ENCODE peak calls at places on chromosomes 1 and 21, in five cellular contexts. X, H, L, V and F are unnamed samples.

GRCh38 chr1:181391297-181391905 is 91.9 kb upstream of the CACNA1E start:
- DNase-seq in X (no peak), H (no peak), L (no peak), V (no peak), F (no peak)

GRCh38 chr1:200960948-200961340 is 62.6 kb downstream of the KIF21B start:
- DNase-seq in X (no peak), H (no peak), L (no peak), V (no peak), F (no peak)

GRCh38 chr1:213276236-213276635 is 225.2 kb downstream of the RPS6KC1 start:
- DNase-seq in X (no peak), H (peak), L (no peak), V (no peak), F (no peak)

GRCh38 chr1:200971428-200971903 is 52.0 kb downstream of the KIF21B start:
- DNase-seq in X (no peak), H (no peak), L (peak), V (no peak), F (no peak)

GRCh38 chr1:64295566-64295965 is 92.1 kb downstream of the UBE2U start:
- DNase-seq in X (no peak), H (no peak), L (no peak), V (no peak), F (no peak)

GRCh38 chr21:14620152-14620551 is 74.0 kb upstream of the SAMSN1 start:
- DNase-seq in X (no peak), H (no peak), L (no peak), V (no peak), F (no peak)

GRCh38 chr1:232579958-232580705 is 49.8 kb downstream of the SIPA1L2 start:
- DNase-seq in X (no peak), H (peak), L (no peak), V (no peak), F (no peak)

GRCh38 chr21:37188825-37189224 is 78.3 kb downstream of the VPS26C start:
- DNase-seq in X (no peak), H (no peak), L (no peak), V (no peak), F (no peak)

GRCh38 chr1:151314137-151314875 is 12.9 kb downstream of the PI4KB start:
- DNase-seq in X (peak), H (peak), L (no peak), V (peak), F (no peak)

GRCh38 chr1:6743189-6744101 is 41.8 kb upstream of the CAMTA1 start:
- DNase-seq in X (peak), H (peak), L (peak), V (peak), F (no peak)

GRCh38 chr1:51551081-51551480 is 32.0 kb upstream of the EPS15 start:
- DNase-seq in X (no peak), H (no peak), L (no peak), V (no peak), F (no peak)

GRCh38 chr1:214050513-214051401 is 63.0 kb downstream of the PROX1 start:
- DNase-seq in X (no peak), H (no peak), L (no peak), V (no peak), F (no peak)

GRCh38 chr1:91725961-91726704 is 159.8 kb downstream of the TGFBR3 start:
- DNase-seq in X (peak), H (peak), L (no peak), V (no peak), F (no peak)

GRCh38 chr1:17440074-17440826 is 773 bp upstream of the RCC2 start:
- DNase-seq in X (no peak), H (peak), L (no peak), V (no peak), F (no peak)

GRCh38 chr1:231107600-231108326 is 54.1 kb upstream of the TRIM67 start:
- DNase-seq in X (no peak), H (no peak), L (no peak), V (no peak), F (no peak)

GRCh38 chr1:45802343-45803298 is 791 bp upstream of the MAST2 start:
- DNase-seq in X (peak), H (peak), L (peak), V (peak), F (no peak)

GRCh38 chr1:245953876-245954660 is 553.0 kb downstream of the SMYD3 start:
- DNase-seq in X (no peak), H (no peak), L (peak), V (no peak), F (no peak)

GRCh38 chr1:218660678-218661053 is 315.5 kb downstream of the TGFB2 start:
- DNase-seq in X (no peak), H (peak), L (no peak), V (no peak), F (no peak)

GRCh38 chr21:42594616-42595280 is 58.7 kb upstream of the PDE9A start:
- DNase-seq in X (no peak), H (no peak), L (no peak), V (no peak), F (no peak)

GRCh38 chr1:91872560-91873081 is 13.3 kb downstream of the TGFBR3 start:
- DNase-seq in X (no peak), H (peak), L (no peak), V (no peak), F (no peak)

GRCh38 chr1:204564835-204565234 is 48.6 kb downstream of the MDM4 start:
- DNase-seq in X (no peak), H (no peak), L (peak), V (no peak), F (no peak)

GRCh38 chr1:156711011-156711817 is 5.8 kb upstream of the CRABP2 start:
- DNase-seq in X (no peak), H (no peak), L (no peak), V (no peak), F (no peak)

GRCh38 chr21:36260030-36260787 is 59.8 kb upstream of the MORC3 start:
- DNase-seq in X (no peak), H (peak), L (peak), V (peak), F (no peak)

GRCh38 chr1:156733989-156734584 is 5.5 kb upstream of the ISG20L2 start:
- DNase-seq in X (no peak), H (no peak), L (no peak), V (no peak), F (no peak)

GRCh38 chr21:33403128-33403785 is at the start of gene IFNGR2:
- DNase-seq in X (no peak), H (peak), L (peak), V (peak), F (no peak)

GRCh38 chr1:27601771-27602509 is 2.0 kb downstream of the AHDC1 start:
- DNase-seq in X (no peak), H (no peak), L (peak), V (peak), F (no peak)

GRCh38 chr1:166484471-166484870 is 317.7 kb upstream of the FAM78B start:
- DNase-seq in X (no peak), H (no peak), L (no peak), V (no peak), F (no peak)

GRCh38 chr1:45205000-45205909 is 1.1 kb downstream of the ZSWIM5 start:
- DNase-seq in X (no peak), H (peak), L (no peak), V (peak), F (peak)

GRCh38 chr1:244603498-244603897 is 49.4 kb upstream of the DESI2 start:
- DNase-seq in X (no peak), H (peak), L (peak), V (no peak), F (no peak)

GRCh38 chr1:60867782-60868181 is 214.6 kb upstream of the NFIA start:
- DNase-seq in X (no peak), H (no peak), L (no peak), V (no peak), F (no peak)

GRCh38 chr1:16459503-16459902 is 19.0 kb downstream of the NECAP2 start:
- DNase-seq in X (no peak), H (no peak), L (no peak), V (no peak), F (no peak)

GRCh38 chr1:47726496-47726855 is 270.7 kb downstream of the TRABD2B start:
- DNase-seq in X (no peak), H (no peak), L (no peak), V (no peak), F (no peak)
- TF ChIP-seq CTCF in X (no peak), H (no peak), L (no peak), V (no peak), F (peak)

GRCh38 chr21:44929242-44929798 is 8.6 kb upstream of the ITGB2 start:
- DNase-seq in X (no peak), H (no peak), L (no peak), V (no peak), F (no peak)

GRCh38 chr21:44929799-44930542 is 9.3 kb upstream of the ITGB2 start:
- DNase-seq in X (no peak), H (no peak), L (no peak), V (no peak), F (no peak)

GRCh38 chr21:44926364-44927101 is 5.8 kb upstream of the ITGB2 start:
- DNase-seq in X (no peak), H (peak), L (no peak), V (no peak), F (no peak)

GRCh38 chr21:44927259-44927586 is 6.5 kb upstream of the ITGB2 start:
- DNase-seq in X (no peak), H (no peak), L (no peak), V (no peak), F (no peak)

GRCh38 chr21:44927587-44928461 is 7.1 kb upstream of the ITGB2 start:
- DNase-seq in X (no peak), H (peak), L (peak), V (no peak), F (no peak)
- TF ChIP-seq CTCF in X (no peak), H (peak), L (no peak), V (no peak), F (no peak)

DNA sequence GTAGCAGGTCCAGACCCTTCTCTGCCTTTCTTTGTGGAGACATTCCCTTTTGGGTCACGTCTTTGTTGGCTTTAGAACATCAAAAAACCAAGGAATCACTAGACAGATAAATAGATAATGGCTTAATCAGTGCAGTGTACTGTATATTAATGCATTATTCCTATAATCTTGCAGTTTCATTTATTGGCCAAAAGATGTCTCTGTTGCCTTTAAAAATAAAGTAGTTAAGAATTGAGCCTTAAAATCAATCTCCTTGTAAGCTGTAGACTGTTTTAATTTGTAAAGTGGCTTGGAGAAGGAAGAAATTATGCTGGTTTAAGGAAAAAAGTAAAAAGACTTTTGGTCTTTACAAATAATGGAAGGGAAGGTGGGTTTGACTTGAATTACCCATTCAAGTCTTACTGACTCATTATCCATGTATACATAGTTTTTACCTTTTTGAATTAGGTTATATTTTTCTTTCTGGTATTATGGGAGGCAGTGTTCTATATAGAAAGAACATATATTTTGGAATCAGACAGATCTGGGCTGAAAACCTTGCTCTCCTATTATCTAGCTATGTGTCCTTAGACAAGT is 84.6 kb downstream of the VPS13D start:
- DNase-seq in X (no peak), H (no peak), L (peak), V (no peak), F (no peak)
- TF ChIP-seq CTCF in X (peak), H (no peak), L (peak), V (peak), F (peak)

DNA sequence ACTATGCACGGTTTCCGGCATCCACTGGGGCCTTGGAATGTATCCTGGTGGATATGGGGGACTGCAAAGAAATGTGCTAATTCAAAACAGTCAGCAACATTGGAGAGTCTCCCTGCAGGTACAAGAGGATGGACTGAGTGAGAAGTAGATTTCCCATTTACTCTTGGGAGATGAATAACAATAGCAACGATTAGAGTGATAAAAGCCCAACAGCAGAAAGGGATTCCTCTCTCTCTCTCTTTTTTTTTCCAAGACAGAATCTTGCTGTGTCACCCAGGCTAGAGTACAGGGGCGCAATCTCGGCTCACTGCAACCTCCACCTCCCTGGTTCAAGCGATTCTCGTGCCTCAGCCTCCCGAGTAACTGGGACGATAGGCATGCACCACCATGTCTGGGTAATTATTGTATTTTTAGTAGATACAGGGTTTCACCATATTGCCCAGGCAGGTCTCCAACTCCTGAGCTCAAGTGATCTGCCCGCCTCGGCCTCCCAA is 5.0 kb upstream of the SHCBP1L start:
- DNase-seq in X (no peak), H (no peak), L (no peak), V (no peak), F (no peak)
- TF ChIP-seq CTCF in X (no peak), H (no peak), L (no peak), V (no peak), F (no peak)

DNA sequence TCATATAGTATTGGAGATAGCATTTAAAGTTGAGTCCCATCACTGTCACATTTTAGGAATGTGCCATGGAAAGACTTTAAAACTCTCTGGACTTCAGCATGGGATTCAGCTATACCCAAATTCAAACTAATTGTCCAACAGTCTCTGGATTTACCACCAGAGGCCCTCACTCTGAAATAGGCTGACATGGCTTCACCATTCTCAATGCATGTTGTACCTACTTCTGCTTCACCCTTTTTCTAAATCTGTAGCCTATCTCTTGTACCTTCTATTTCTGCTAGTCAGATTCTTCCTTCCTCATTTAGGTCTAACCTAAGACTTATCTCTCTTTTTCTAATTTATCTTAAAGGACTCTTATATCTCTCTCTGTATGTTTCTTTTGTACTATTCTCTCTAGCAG is 512.7 kb upstream of the ZRANB2 start:
- DNase-seq in X (no peak), H (no peak), L (no peak), V (no peak), F (no peak)
- TF ChIP-seq CTCF in X (no peak), H (peak), L (no peak), V (no peak), F (peak)

DNA sequence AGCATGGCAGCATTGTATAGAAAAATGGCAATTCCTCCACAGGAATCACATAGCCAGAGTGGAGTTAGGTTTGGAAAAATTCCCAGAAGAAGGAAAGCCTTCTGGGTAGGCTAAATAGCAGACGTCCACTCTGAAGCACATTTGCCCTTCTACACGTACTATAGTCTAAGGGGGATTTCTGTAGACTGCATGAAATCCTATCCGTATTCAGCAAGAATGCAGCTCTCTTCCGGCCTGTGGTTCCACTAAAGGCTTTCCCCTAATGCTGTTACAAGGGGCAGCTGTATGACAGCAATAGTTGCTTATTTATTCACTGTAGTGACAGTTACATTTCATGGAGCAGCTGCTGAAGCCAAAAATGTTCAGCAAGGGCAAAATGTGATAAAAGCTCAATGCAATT is 263.6 kb downstream of the RWDD3 start:
- DNase-seq in X (no peak), H (no peak), L (no peak), V (no peak), F (no peak)
- TF ChIP-seq CTCF in X (no peak), H (no peak), L (no peak), V (no peak), F (no peak)